ENCODE peak calls at places on chromosomes 13 and 19, in four cellular contexts. One of them, this sample, is unnamed.
A peak's percentile ranks its signal among the peaks of the same experiment; 100 is the strongest.

GRCh38 chr13:30463820-30464495 is 1.8 kb downstream of the HMGB1 start:
- DNase-seq in GM23248: peak; percentile 79
- DNase-seq in fibroblast of lung: peak; percentile 69
- DNase-seq in neural progenitor cell: no peak
- DNase-seq in this sample: peak; percentile 63

GRCh38 chr13:44249439-44249838 is 124.2 kb upstream of the SERP2 start:
- DNase-seq in GM23248: peak; percentile 75
- DNase-seq in fibroblast of lung: peak; percentile 90
- DNase-seq in neural progenitor cell: no peak
- DNase-seq in this sample: no peak

GRCh38 chr19:2014731-2015610 is 543 bp downstream of the BTBD2 start:
- DNase-seq in GM23248: peak; percentile 67
- DNase-seq in fibroblast of lung: no peak
- DNase-seq in neural progenitor cell: peak; percentile 85
- DNase-seq in this sample: peak; percentile 48

GRCh38 chr19:2546128-2547032 is 70.5 kb downstream of the GADD45B start:
- DNase-seq in GM23248: no peak
- DNase-seq in fibroblast of lung: peak; percentile 38
- DNase-seq in neural progenitor cell: peak; percentile 90
- DNase-seq in this sample: no peak

GRCh38 chr13:26342898-26343297 is 89.0 kb downstream of the CDK8 start:
- DNase-seq in GM23248: no peak
- DNase-seq in fibroblast of lung: no peak
- DNase-seq in neural progenitor cell: no peak
- DNase-seq in this sample: peak; percentile 4

GRCh38 chr19:1747285-1748114 is 5.8 kb upstream of the ONECUT3 start:
- DNase-seq in GM23248: peak; percentile 71
- DNase-seq in fibroblast of lung: peak; percentile 55
- DNase-seq in neural progenitor cell: peak; percentile 53
- DNase-seq in this sample: no peak

GRCh38 chr19:56958428-56958827 is 117.9 kb upstream of the PEG3 start:
- DNase-seq in GM23248: no peak
- DNase-seq in fibroblast of lung: no peak
- DNase-seq in neural progenitor cell: no peak
- DNase-seq in this sample: no peak

GRCh38 chr19:40990972-40991381 is at the start of gene CYP2B6:
- DNase-seq in GM23248: no peak
- DNase-seq in fibroblast of lung: no peak
- DNase-seq in neural progenitor cell: no peak
- DNase-seq in this sample: no peak

GRCh38 chr13:24130134-24130792 is 30.3 kb upstream of the SPATA13 start:
- DNase-seq in GM23248: no peak
- DNase-seq in fibroblast of lung: no peak
- DNase-seq in neural progenitor cell: no peak
- DNase-seq in this sample: no peak

GRCh38 chr19:2976609-2977000 is 759 bp upstream of the TLE6 start:
- DNase-seq in GM23248: peak; percentile 17
- DNase-seq in fibroblast of lung: no peak
- DNase-seq in neural progenitor cell: peak; percentile 38
- DNase-seq in this sample: no peak

GRCh38 chr13:46637213-46637612 is 84.2 kb downstream of the LRCH1 start:
- DNase-seq in GM23248: no peak
- DNase-seq in fibroblast of lung: no peak
- DNase-seq in neural progenitor cell: no peak
- DNase-seq in this sample: no peak
- H3K27ac ChIP-seq in GM23248: no peak overlapping the region
- H3K27ac ChIP-seq in fibroblast of lung: no peak overlapping the region
- H3K27ac ChIP-seq in neural progenitor cell: no peak overlapping the region
- H3K27ac ChIP-seq in this sample: no peak overlapping the region

GRCh38 chr19:18608805-18609716 is 2.5 kb upstream of the CRLF1 start:
- DNase-seq in GM23248: no peak
- DNase-seq in fibroblast of lung: no peak
- DNase-seq in neural progenitor cell: no peak
- DNase-seq in this sample: no peak
- TF ChIP-seq EZH2 in GM23248: no peak
- TF ChIP-seq EZH2 in fibroblast of lung: no peak
- TF ChIP-seq EZH2 in neural progenitor cell: no peak
- TF ChIP-seq EZH2 in this sample: no peak

GRCh38 chr13:96091164-96091931 is 1.4 kb downstream of the HS6ST3 start:
- DNase-seq in GM23248: peak; percentile 11
- DNase-seq in fibroblast of lung: no peak
- DNase-seq in neural progenitor cell: peak; percentile 59
- DNase-seq in this sample: no peak
- H3K27ac ChIP-seq in GM23248: no peak overlapping the region
- H3K27ac ChIP-seq in fibroblast of lung: no peak overlapping the region
- H3K27ac ChIP-seq in neural progenitor cell: no peak overlapping the region
- H3K27ac ChIP-seq in this sample: no peak overlapping the region

DNA sequence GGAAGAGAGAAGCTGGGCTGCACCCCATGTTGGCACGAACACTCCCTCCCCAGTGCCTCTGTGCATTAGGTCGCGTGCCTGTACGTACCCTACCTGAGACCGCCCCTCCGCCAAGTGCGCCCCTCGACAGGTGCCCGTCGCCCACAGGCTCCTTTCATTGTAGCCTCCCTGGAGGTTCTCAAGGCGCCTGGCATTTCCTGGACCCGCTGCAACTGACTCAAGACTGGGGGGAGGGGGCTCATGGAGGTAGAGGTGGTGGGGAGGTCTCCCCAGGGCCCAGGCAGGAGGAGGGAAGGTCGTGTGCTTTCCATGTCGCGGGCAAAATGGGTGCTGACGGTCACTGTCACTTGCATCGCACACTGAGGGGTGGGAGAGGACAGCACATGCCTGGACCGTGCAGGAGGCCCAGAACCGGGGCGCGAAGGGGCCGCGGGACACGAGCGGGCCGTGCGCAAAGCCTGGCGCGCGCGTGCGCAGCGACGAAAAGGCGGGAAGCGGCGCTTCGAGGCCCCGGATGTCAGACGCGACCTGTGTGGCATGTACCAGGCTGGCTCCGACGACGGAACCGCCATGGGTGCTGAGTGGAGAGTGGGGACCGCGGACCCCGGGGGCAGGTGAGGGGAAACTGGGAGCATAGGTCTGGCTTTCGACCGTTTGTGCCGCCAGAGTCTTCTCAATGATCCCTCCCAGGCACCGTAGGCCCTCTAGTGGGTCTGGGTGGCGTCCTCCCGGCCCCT is 16.5 kb downstream of the NFIX start:
- DNase-seq in GM23248: peak; percentile 38
- DNase-seq in fibroblast of lung: no peak
- DNase-seq in neural progenitor cell: no peak
- DNase-seq in this sample: no peak
- TF ChIP-seq EZH2 in GM23248: no peak
- TF ChIP-seq EZH2 in fibroblast of lung: no peak
- TF ChIP-seq EZH2 in neural progenitor cell: no peak
- TF ChIP-seq EZH2 in this sample: no peak

DNA sequence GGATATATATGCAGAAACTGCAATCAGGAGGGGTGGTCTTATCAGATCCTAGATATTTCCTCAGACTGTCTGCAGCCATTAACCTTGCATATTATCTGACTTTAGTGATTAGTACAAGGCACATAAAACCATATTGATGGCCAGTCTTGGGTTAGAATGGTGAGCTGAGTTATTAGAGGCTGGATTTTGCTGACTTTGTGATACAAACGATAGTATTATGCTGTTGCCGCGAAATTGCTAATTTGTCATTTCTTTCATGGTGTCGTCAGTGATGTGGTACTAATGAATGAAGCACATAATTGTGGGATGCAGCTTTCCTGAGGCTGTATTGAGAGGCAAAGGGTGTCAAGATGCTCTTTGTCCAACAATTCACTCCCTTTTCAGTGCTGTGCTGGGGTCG is 172.5 kb downstream of the TEX29 start:
- DNase-seq in GM23248: no peak
- DNase-seq in fibroblast of lung: no peak
- DNase-seq in neural progenitor cell: no peak
- DNase-seq in this sample: no peak
- H3K27ac ChIP-seq in GM23248: no peak overlapping the region
- H3K27ac ChIP-seq in fibroblast of lung: no peak overlapping the region
- H3K27ac ChIP-seq in neural progenitor cell: no peak overlapping the region
- H3K27ac ChIP-seq in this sample: no peak overlapping the region

This sample was measured in A673.